ENCODE peak calls at places on chromosomes 7 and 10, in seven cellular contexts. D is heart right ventricle, M is cardiac muscle cell, G is heart left ventricle, E is dorsolateral prefrontal cortex, A is hepatocyte, R is A673. H is an unnamed sample.

GRCh38 chr10:3419719-3420495 is 247.3 kb upstream of the PITRM1 start:
- DNase-seq in D (no peak), M (no peak), G (no peak), E (no peak), A (no peak), R (no peak), H (peak; percentile 28)

GRCh38 chr7:3134715-3135114 is 91.0 kb upstream of the CARD11 start:
- DNase-seq in D (no peak), M (no peak), G (no peak), E (no peak), A (no peak), R (no peak), H (no peak)

GRCh38 chr7:4748267-4748666 is 27.2 kb upstream of the AP5Z1 start:
- DNase-seq in D (peak; percentile 51), M (no peak), G (no peak), E (no peak), A (no peak), R (no peak), H (no peak)

GRCh38 chr7:135808206-135808605 is 59.6 kb upstream of the FAM180A start:
- DNase-seq in D (no peak), M (no peak), G (no peak), E (peak; percentile 38), A (no peak), R (no peak), H (no peak)

GRCh38 chr7:122412886-122413285 is 108.3 kb upstream of the FEZF1 start:
- DNase-seq in D (peak; percentile 4), M (peak; percentile 9), G (no peak), E (no peak), A (peak; percentile 50), R (peak; percentile 10), H (no peak)

GRCh38 chr10:131739201-131739600 is 161.6 kb upstream of the PPP2R2D start:
- DNase-seq in D (no peak), M (no peak), G (no peak), E (peak; percentile 57), A (peak; percentile 1), R (no peak), H (no peak)

GRCh38 chr7:30930621-30931020 is 19.0 kb downstream of the AQP1 start:
- DNase-seq in D (no peak), M (peak; percentile 92), G (no peak), E (peak; percentile 19), A (peak; percentile 47), R (no peak), H (peak; percentile 54)

GRCh38 chr10:117272195-117273076 is 31.5 kb downstream of the SLC18A2 start:
- DNase-seq in D (no peak), M (peak; percentile 40), G (no peak), E (no peak), A (no peak), R (no peak), H (peak; percentile 4)

GRCh38 chr10:47456794-47457527 is 27.0 kb downstream of the ANXA8 start:
- DNase-seq in D (no peak), M (no peak), G (no peak), E (no peak), A (no peak), R (no peak), H (no peak)

GRCh38 chr7:29391262-29391661 is 172.4 kb upstream of the PRR15 start:
- DNase-seq in D (no peak), M (no peak), G (no peak), E (no peak), A (no peak), R (no peak), H (no peak)

GRCh38 chr7:151019130-151019447 is 5.2 kb downstream of the ATG9B start:
- DNase-seq in D (no peak), M (no peak), G (no peak), E (no peak), A (no peak), R (no peak), H (no peak)

GRCh38 chr7:74183653-74184450 is 9.7 kb downstream of the EIF4H start:
- DNase-seq in D (no peak), M (no peak), G (no peak), E (no peak), A (no peak), R (no peak), H (no peak)

GRCh38 chr7:74187915-74188675 is 13.9 kb downstream of the EIF4H start:
- DNase-seq in D (no peak), M (no peak), G (no peak), E (no peak), A (no peak), R (peak; percentile 66), H (no peak)

GRCh38 chr7:74183142-74183541 is 9.0 kb downstream of the EIF4H start:
- DNase-seq in D (no peak), M (no peak), G (no peak), E (no peak), A (no peak), R (no peak), H (no peak)

GRCh38 chr7:74185016-74185415 is 10.9 kb downstream of the EIF4H start:
- DNase-seq in D (no peak), M (no peak), G (no peak), E (no peak), A (no peak), R (no peak), H (no peak)

GRCh38 chr7:74185636-74186035 is 11.5 kb downstream of the EIF4H start:
- DNase-seq in D (no peak), M (no peak), G (no peak), E (no peak), A (no peak), R (no peak), H (no peak)
- H3K27ac ChIP-seq in D (peak overlapping the region; percentile 32), M (no peak overlapping the region), G (peak overlapping the region; percentile 1), E (no peak overlapping the region), A (no peak overlapping the region), R (peak overlapping the region; percentile 22), H (no peak overlapping the region)

DNA sequence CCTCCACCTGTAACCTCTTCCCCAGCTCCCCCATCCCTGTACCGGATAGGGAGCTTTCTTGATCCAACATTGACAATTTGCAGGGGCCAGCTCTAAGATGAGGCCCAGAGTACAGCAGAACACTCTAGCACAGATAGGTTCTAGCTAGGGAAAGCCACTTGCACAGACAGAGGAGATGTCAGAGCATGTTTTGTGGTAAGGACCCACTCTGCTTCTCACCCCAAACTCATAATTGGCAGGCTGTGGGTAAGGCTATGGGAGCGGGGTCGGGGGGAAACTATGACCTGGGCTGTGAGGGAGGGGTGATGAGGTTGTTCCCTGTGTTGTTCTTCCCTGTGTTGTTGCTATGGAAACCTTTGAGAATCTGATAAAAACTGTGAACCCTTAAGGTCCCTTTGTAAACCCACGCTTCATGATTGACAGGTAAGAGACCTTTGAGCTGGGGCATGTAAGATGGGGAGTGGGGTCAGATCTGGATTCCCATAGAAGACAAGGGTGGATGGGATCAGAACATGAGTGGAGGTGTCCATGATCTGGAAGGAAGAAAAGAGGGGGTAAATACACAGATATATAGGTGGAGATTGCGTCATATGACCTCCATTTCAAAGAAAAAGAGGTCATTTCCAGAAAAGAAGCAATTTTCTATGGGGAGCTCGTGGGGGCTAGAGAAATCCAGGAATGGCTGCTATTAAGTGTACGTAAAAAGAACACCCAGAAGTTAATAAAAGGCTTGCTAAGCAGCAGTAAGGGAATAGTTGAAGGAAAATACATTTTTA is 4.0 kb downstream of the CALD1 start:
- DNase-seq in D (no peak), M (no peak), G (no peak), E (no peak), A (no peak), R (no peak), H (no peak)
- H3K27ac ChIP-seq in D (no peak overlapping the region), M (no peak overlapping the region), G (peak overlapping the region; percentile 81), E (no peak overlapping the region), A (no peak overlapping the region), R (no peak overlapping the region), H (no peak overlapping the region)

GRCh38 chr10:69464801-69465401 is 13.6 kb downstream of the TSPAN15 start:
- DNase-seq in D (no peak), M (no peak), G (no peak), E (no peak), A (no peak), R (no peak), H (no peak)

GRCh38 chr10:69466689-69467088 is 15.4 kb downstream of the TSPAN15 start:
- DNase-seq in D (no peak), M (no peak), G (no peak), E (no peak), A (no peak), R (no peak), H (no peak)

GRCh38 chr10:69466158-69466490 is 14.9 kb downstream of the TSPAN15 start:
- DNase-seq in D (no peak), M (no peak), G (no peak), E (no peak), A (no peak), R (no peak), H (no peak)

GRCh38 chr10:69464401-69464800 is 13.1 kb downstream of the TSPAN15 start:
- DNase-seq in D (no peak), M (no peak), G (no peak), E (no peak), A (no peak), R (no peak), H (no peak)

DNA sequence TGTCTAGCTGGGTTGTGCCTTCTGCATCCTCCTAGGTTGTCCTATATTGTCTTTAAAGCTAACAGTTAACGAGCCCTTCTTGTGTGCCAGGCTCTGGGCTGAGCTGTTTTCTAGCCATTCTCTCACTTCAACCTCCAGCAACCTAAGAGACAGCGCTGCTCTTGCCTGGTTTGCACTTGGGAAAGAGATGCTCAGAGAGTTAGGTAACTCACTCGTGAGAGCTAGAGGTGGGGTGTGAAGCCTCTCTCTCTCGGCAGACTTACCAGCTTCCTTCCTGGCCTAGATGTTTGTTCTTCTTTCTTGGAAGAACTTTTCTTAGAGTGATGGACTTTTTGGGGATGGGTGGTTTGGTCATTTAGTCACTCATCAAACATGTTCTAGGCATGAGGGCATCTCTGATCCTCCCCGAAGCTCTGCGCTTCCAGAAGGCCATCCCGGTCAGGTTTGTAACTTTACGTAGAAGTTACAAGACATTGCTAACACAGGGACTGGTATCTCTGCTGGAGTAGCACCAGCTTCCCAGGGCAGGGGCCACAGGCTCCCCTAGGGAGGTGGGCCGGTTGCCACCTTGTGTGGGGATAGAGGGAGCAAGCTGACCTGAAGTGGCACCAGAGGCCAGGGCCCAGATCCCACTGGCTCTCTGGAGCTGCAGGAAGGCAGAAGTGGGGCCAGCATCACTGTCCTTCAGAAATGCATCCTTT is 14.3 kb downstream of the TSPAN15 start:
- DNase-seq in D (no peak), M (no peak), G (no peak), E (no peak), A (no peak), R (no peak), H (no peak)
- H3K27ac ChIP-seq in D (peak overlapping the region; percentile 67), M (peak overlapping the region; percentile 45), G (peak overlapping the region; percentile 65), E (peak overlapping the region; percentile 77), A (peak overlapping the region; percentile 27), R (no peak overlapping the region), H (no peak overlapping the region)

GRCh38 chr7:92695308-92696261 is 105.4 kb upstream of the FAM133B start:
- DNase-seq in D (peak; percentile 27), M (peak; percentile 85), G (peak; percentile 34), E (no peak), A (peak; percentile 87), R (peak; percentile 93), H (peak; percentile 87)

GRCh38 chr7:92697414-92697813 is 107.2 kb upstream of the FAM133B start:
- DNase-seq in D (no peak), M (no peak), G (no peak), E (no peak), A (no peak), R (no peak), H (no peak)

GRCh38 chr7:92697012-92697411 is 106.8 kb upstream of the FAM133B start:
- DNase-seq in D (no peak), M (no peak), G (no peak), E (no peak), A (no peak), R (no peak), H (no peak)

GRCh38 chr7:92698237-92698841 is 108.1 kb upstream of the FAM133B start:
- DNase-seq in D (peak; percentile 75), M (no peak), G (peak; percentile 60), E (peak; percentile 45), A (peak; percentile 49), R (peak; percentile 48), H (no peak)

GRCh38 chr7:92696584-92696983 is 106.4 kb upstream of the FAM133B start:
- DNase-seq in D (no peak), M (no peak), G (no peak), E (no peak), A (no peak), R (peak; percentile 19), H (no peak)
- H3K27ac ChIP-seq in D (no peak overlapping the region), M (peak overlapping the region; percentile 96), G (peak overlapping the region; percentile 77), E (peak overlapping the region; percentile 83), A (peak overlapping the region; percentile 77), R (peak overlapping the region; percentile 69), H (peak overlapping the region; percentile 79)

H was measured in trophoblast cell.